ENCODE peak calls at places on chromosomes 4 and X, in eight cellular contexts. B, J, S, I, K, G, A and P are unnamed samples.

GRCh38 chrX:54920610-54921426 is at the start of gene TRO:
- DNase-seq in B (peak; percentile 1), J (no peak), S (no peak), I (no peak), K (peak; percentile 0), G (no peak), A (no peak), P (no peak)

GRCh38 chrX:66602381-66602938 is 36.4 kb downstream of the EDA2R start:
- DNase-seq in B (no peak), J (no peak), S (no peak), I (no peak), K (no peak), G (no peak), A (no peak), P (peak; percentile 2)

GRCh38 chr4:2378898-2379297 is 39.5 kb downstream of the ZFYVE28 start:
- DNase-seq in B (no peak), J (no peak), S (no peak), I (no peak), K (no peak), G (no peak), A (no peak), P (no peak)

GRCh38 chr4:141002323-141002805 is 130.9 kb downstream of the RNF150 start:
- DNase-seq in B (peak; percentile 90), J (no peak), S (no peak), I (no peak), K (no peak), G (peak; percentile 98), A (no peak), P (no peak)

GRCh38 chr4:73608677-73609594 is 11.3 kb downstream of the RASSF6 start:
- DNase-seq in B (peak; percentile 73), J (no peak), S (no peak), I (no peak), K (no peak), G (no peak), A (no peak), P (no peak)

GRCh38 chr4:109994415-109994827 is 81.7 kb downstream of the EGF start:
- DNase-seq in B (no peak), J (no peak), S (no peak), I (no peak), K (no peak), G (peak; percentile 93), A (no peak), P (no peak)

GRCh38 chrX:104270916-104271512 is 16.3 kb upstream of the ESX1 start:
- DNase-seq in B (peak; percentile 28), J (peak; percentile 8), S (peak; percentile 3), I (no peak), K (no peak), G (no peak), A (no peak), P (peak; percentile 21)

GRCh38 chrX:154093965-154094364 is 3.6 kb downstream of the MECP2 start:
- DNase-seq in B (no peak), J (no peak), S (no peak), I (no peak), K (no peak), G (no peak), A (no peak), P (no peak)

GRCh38 chr4:139557506-139558110 is 1.6 kb upstream of the SETD7 start:
- DNase-seq in B (no peak), J (no peak), S (no peak), I (no peak), K (no peak), G (no peak), A (no peak), P (no peak)

GRCh38 chrX:153885968-153886903 is at the start of gene L1CAM:
- DNase-seq in B (no peak), J (no peak), S (no peak), I (no peak), K (no peak), G (no peak), A (no peak), P (no peak)

GRCh38 chr4:46390353-46391058 is 578 bp upstream of the GABRA2 start:
- DNase-seq in B (peak; percentile 6), J (no peak), S (no peak), I (no peak), K (no peak), G (no peak), A (no peak), P (no peak)

GRCh38 chr4:152369203-152369902 is 166.5 kb downstream of the FBXW7 start:
- DNase-seq in B (no peak), J (no peak), S (no peak), I (no peak), K (no peak), G (no peak), A (no peak), P (peak; percentile 2)

GRCh38 chr4:75545526-75545925 is 10.3 kb upstream of the ODAPH start:
- DNase-seq in B (peak; percentile 63), J (no peak), S (no peak), I (no peak), K (no peak), G (no peak), A (no peak), P (no peak)

GRCh38 chrX:105451426-105451825 is 230.9 kb upstream of the TEX13A start:
- DNase-seq in B (peak; percentile 30), J (no peak), S (no peak), I (no peak), K (no peak), G (no peak), A (no peak), P (no peak)

GRCh38 chrX:123153846-123154335 is 30.2 kb upstream of the GRIA3 start:
- DNase-seq in B (peak; percentile 27), J (no peak), S (no peak), I (no peak), K (no peak), G (no peak), A (no peak), P (no peak)

GRCh38 chr4:131002132-131002531 is 1906.2 kb downstream of the C4orf33 start:
- DNase-seq in B (peak; percentile 29), J (no peak), S (no peak), I (no peak), K (no peak), G (no peak), A (no peak), P (no peak)

GRCh38 chr4:154709550-154709949 is 34.2 kb upstream of the LRAT start:
- DNase-seq in B (no peak), J (no peak), S (no peak), I (no peak), K (no peak), G (no peak), A (no peak), P (no peak)

GRCh38 chr4:85928775-85929585 is 430.9 kb downstream of the MAPK10 start:
- DNase-seq in B (peak; percentile 76), J (no peak), S (no peak), I (no peak), K (no peak), G (peak; percentile 79), A (no peak), P (no peak)

GRCh38 chr4:3371038-3371437 is 70.7 kb upstream of the HGFAC start:
- DNase-seq in B (peak; percentile 39), J (no peak), S (no peak), I (no peak), K (no peak), G (no peak), A (no peak), P (no peak)

GRCh38 chr4:84582302-84582987 is 482 bp upstream of the CDS1 start:
- DNase-seq in B (peak; percentile 53), J (peak; percentile 71), S (peak; percentile 68), I (peak; percentile 95), K (peak; percentile 75), G (peak; percentile 13), A (peak; percentile 90), P (peak; percentile 88)

GRCh38 chr4:138868562-138868961 is 147.0 kb upstream of the NOCT start:
- DNase-seq in B (peak; percentile 11), J (no peak), S (no peak), I (no peak), K (no peak), G (no peak), A (no peak), P (no peak)

GRCh38 chrX:119745283-119745848 is 13.0 kb upstream of the SOWAHD start:
- DNase-seq in B (no peak), J (no peak), S (no peak), I (no peak), K (no peak), G (no peak), A (no peak), P (no peak)

GRCh38 chr4:101527186-101527585 is 179.9 kb upstream of the PPP3CA start:
- DNase-seq in B (no peak), J (no peak), S (no peak), I (peak; percentile 26), K (peak; percentile 43), G (peak; percentile 2), A (no peak), P (no peak)

GRCh38 chr4:114563536-114564315 is 34.9 kb upstream of the UGT8 start:
- DNase-seq in B (peak; percentile 43), J (no peak), S (no peak), I (no peak), K (no peak), G (no peak), A (no peak), P (no peak)